ENCODE peak calls at places on chromosomes 7 and 10, in four cellular contexts. S is fibroblast of pulmonary artery, W is Kasumi-1, H is NCI-H460. U is an unnamed sample.

GRCh38 chr7:76316984-76317781 is 14.7 kb downstream of the HSPB1 start:
- DNase-seq in H (no peak), W (no peak), S (no peak), U (no peak)

GRCh38 chr7:7183061-7183832 is 903 bp downstream of the C1GALT1 start:
- DNase-seq in H (no peak), W (peak; percentile 28), S (peak; percentile 30), U (peak; percentile 66)

GRCh38 chr10:86648706-86649426 is 5.5 kb upstream of the OPN4 start:
- DNase-seq in W (no peak), S (peak; percentile 80), H (no peak), U (no peak)

GRCh38 chr10:4034907-4035581 is 250.0 kb upstream of the KLF6 start:
- DNase-seq in W (no peak), S (peak; percentile 22), H (no peak), U (peak; percentile 6)

GRCh38 chr10:60950312-60950711 is 6.3 kb upstream of the RHOBTB1 start:
- DNase-seq in S (no peak), H (no peak), W (no peak), U (no peak)

GRCh38 chr7:96657347-96658010 is 52.2 kb downstream of the SEM1 start:
- DNase-seq in S (no peak), W (no peak), H (no peak), U (peak; percentile 41)

GRCh38 chr7:154953006-154953684 is 49.8 kb downstream of the PAXIP1 start:
- DNase-seq in H (peak; percentile 58), W (peak; percentile 30), S (peak; percentile 60), U (peak; percentile 72)

GRCh38 chr10:8049151-8049873 is 5.2 kb upstream of the GATA3 start:
- DNase-seq in H (no peak), S (no peak), W (no peak), U (no peak)

GRCh38 chr10:73953665-73954064 is 42.7 kb downstream of the PLAU start:
- DNase-seq in H (no peak), W (no peak), S (peak; percentile 47), U (no peak)

GRCh38 chr10:60101821-60102220 is 195.5 kb upstream of the CCDC6 start:
- DNase-seq in W (no peak), S (no peak), H (no peak), U (no peak)

GRCh38 chr10:13219685-13220670 is 14.2 kb downstream of the UCMA start:
- DNase-seq in S (peak; percentile 15), W (peak; percentile 4), H (no peak), U (no peak)

GRCh38 chr7:135672560-135673359 is 10.4 kb downstream of the STMP1 start:
- DNase-seq in W (peak; percentile 59), H (peak; percentile 52), S (peak; percentile 89), U (peak; percentile 80)

GRCh38 chr7:27192546-27193334 is 7.2 kb downstream of the HOXA13 start:
- DNase-seq in H (no peak), W (peak; percentile 65), S (no peak), U (no peak)

GRCh38 chr7:87148332-87148955 is 3.8 kb upstream of the DMTF1 start:
- DNase-seq in S (peak; percentile 77), H (peak; percentile 32), W (peak; percentile 59), U (peak; percentile 66)

GRCh38 chr10:77787440-77787839 is 139.1 kb downstream of the DLG5 start:
- DNase-seq in H (no peak), W (no peak), S (no peak), U (no peak)

GRCh38 chr10:11697718-11698527 is 44.3 kb upstream of the ECHDC3 start:
- DNase-seq in W (peak; percentile 40), S (no peak), H (no peak), U (no peak)

GRCh38 chr10:52400564-52400963 is 86.5 kb downstream of the DKK1 start:
- DNase-seq in S (peak; percentile 58), H (no peak), W (no peak), U (peak; percentile 13)